ENCODE peak calls at places on chromosomes 2 and 18, in four cellular contexts. N is aorta, R is cortex of kidney, S is KG1. Z is an unnamed sample.
A peak's percentile ranks its signal among the peaks of the same experiment; 100 is the strongest.

GRCh38 chr2:104140361-104140760 is 713.6 kb upstream of the POU3F3 start:
- DNase-seq in N (no peak), S (no peak), R (no peak), Z (no peak)

GRCh38 chr2:207861789-207862188 is 92.1 kb upstream of the FZD5 start:
- DNase-seq in R (no peak), S (no peak), N (no peak), Z (no peak)

GRCh38 chr2:204027105-204027504 is 90.5 kb downstream of the ICOS start:
- DNase-seq in S (no peak), N (no peak), R (no peak), Z (no peak)

GRCh38 chr18:9536354-9537152 is 61.2 kb downstream of the RALBP1 start:
- DNase-seq in N (no peak), R (no peak), S (no peak), Z (no peak)

GRCh38 chr2:240981871-240982800 is 16.3 kb upstream of the SNED1 start:
- DNase-seq in N (peak; percentile 37), R (no peak), S (no peak), Z (no peak)

GRCh38 chr2:67572721-67573485 is 175.8 kb downstream of the ETAA1 start:
- DNase-seq in N (peak; percentile 48), R (no peak), S (no peak), Z (no peak)

GRCh38 chr2:197258580-197258979 is 52.0 kb downstream of the ANKRD44 start:
- DNase-seq in N (no peak), S (no peak), R (no peak), Z (no peak)

GRCh38 chr18:3016584-3017292 is 3.8 kb upstream of the LPIN2 start:
- DNase-seq in R (no peak), N (no peak), S (peak; percentile 70), Z (no peak)

GRCh38 chr2:52343867-52344266 is 1311.9 kb upstream of the NRXN1 start:
- DNase-seq in N (no peak), S (no peak), R (no peak), Z (no peak)

GRCh38 chr2:192194065-192194865 is 468 bp downstream of the TMEFF2 start:
- DNase-seq in S (no peak), N (peak; percentile 39), R (no peak), Z (no peak)

GRCh38 chr18:32735781-32736180 is 37.0 kb downstream of the KLHL14 start:
- DNase-seq in R (no peak), N (no peak), S (no peak), Z (no peak)

GRCh38 chr2:239684271-239684670 is 283.5 kb upstream of the HDAC4 start:
- DNase-seq in R (no peak), S (no peak), N (no peak), Z (no peak)

GRCh38 chr2:80354858-80355257 is 50.3 kb upstream of the LRRTM1 start:
- DNase-seq in N (no peak), S (no peak), R (no peak), Z (no peak)

GRCh38 chr2:38146302-38146916 is 70.5 kb upstream of the CYP1B1 start:
- DNase-seq in N (peak; percentile 70), R (no peak), S (no peak), Z (no peak)

GRCh38 chr2:113284481-113284880 is 5.8 kb upstream of the PAX8 start:
- DNase-seq in N (no peak), S (no peak), R (no peak), Z (no peak)

GRCh38 chr2:201852878-201853415 is 46.6 kb downstream of the CDK15 start:
- DNase-seq in S (no peak), N (no peak), R (no peak), Z (no peak)

GRCh38 chr2:82985572-82986197 is 1473.4 kb downstream of the SUCLG1 start:
- DNase-seq in N (no peak), S (no peak), R (no peak), Z (no peak)

GRCh38 chr2:174688079-174688478 is 76.2 kb downstream of the CHRNA1 start:
- DNase-seq in S (peak; percentile 30), N (no peak), R (no peak), Z (no peak)

GRCh38 chr2:65027611-65028244 is 28.5 kb upstream of the CEP68 start:
- DNase-seq in S (no peak), R (no peak), N (peak; percentile 61), Z (no peak)

GRCh38 chr2:177806025-177806424 is 266.6 kb downstream of the PDE11A start:
- DNase-seq in N (no peak), S (no peak), R (no peak), Z (no peak)

GRCh38 chr18:63137999-63138448 is 181.5 kb downstream of the BCL2 start:
- DNase-seq in R (no peak), N (no peak), S (peak; percentile 78), Z (no peak)

GRCh38 chr2:12076810-12077209 is 330.4 kb downstream of the LPIN1 start:
- DNase-seq in R (no peak), S (no peak), N (no peak), Z (no peak)

GRCh38 chr2:241863021-241863954 is 4.6 kb upstream of the PDCD1 start:
- DNase-seq in R (no peak), S (no peak), N (no peak), Z (no peak)

Z was measured in CMK.